ENCODE peak calls at places on chromosome 7, in four cellular contexts. E, L, N and P are unnamed samples.

GRCh38 chr7:149494738-149495368 is 2.8 kb downstream of the ZNF746 start:
- DNase-seq in E (no peak), L (peak), N (no peak), P (no peak)

GRCh38 chr7:44322631-44323363 is 2.6 kb downstream of the CAMK2B start:
- DNase-seq in E (no peak), L (no peak), N (peak), P (no peak)

GRCh38 chr7:19957664-19958063 is 184.2 kb upstream of the TMEM196 start:
- DNase-seq in N (no peak), L (no peak), E (no peak), P (no peak)

GRCh38 chr7:82291931-82292330 is 151.6 kb downstream of the CACNA2D1 start:
- DNase-seq in L (no peak), N (no peak), E (no peak), P (no peak)

GRCh38 chr7:151077705-151078232 is 2.8 kb downstream of the FASTK start:
- DNase-seq in E (no peak), N (no peak), L (no peak), P (no peak)

GRCh38 chr7:138125598-138126111 is 49.4 kb downstream of the AKR1D1 start:
- DNase-seq in N (no peak), L (no peak), E (no peak), P (no peak)

GRCh38 chr7:28941633-28942032 is 16.5 kb downstream of the TRIL start:
- DNase-seq in N (no peak), L (no peak), E (no peak), P (no peak)

GRCh38 chr7:92768501-92769360 is 67.6 kb downstream of the CDK6 start:
- DNase-seq in L (no peak), N (no peak), E (no peak), P (no peak)

GRCh38 chr7:148264933-148265557 is 325.5 kb upstream of the C7orf33 start:
- DNase-seq in N (no peak), L (peak), E (no peak), P (no peak)

GRCh38 chr7:84735021-84735420 is 451.8 kb downstream of the SEMA3D start:
- DNase-seq in L (no peak), E (no peak), N (no peak), P (no peak)

GRCh38 chr7:121608785-121609184 is 212.7 kb upstream of the FAM3C start:
- DNase-seq in N (no peak), E (no peak), L (no peak), P (no peak)

GRCh38 chr7:18952846-18953245 is 164.6 kb downstream of the TWIST1 start:
- DNase-seq in L (no peak), E (no peak), N (no peak), P (no peak)
- TF ChIP-seq TAF1 in L (no peak), E (no peak), N (no peak), P (no peak)

GRCh38 chr7:5643280-5643679 is 138.2 kb downstream of the RNF216 start:
- DNase-seq in N (no peak), L (no peak), E (no peak), P (no peak)
- TF ChIP-seq TAF1 in N (no peak), L (no peak), E (no peak), P (no peak)

GRCh38 chr7:37341033-37341630 is 107.5 kb downstream of the ELMO1 start:
- DNase-seq in L (no peak), N (no peak), E (no peak), P (no peak)
- TF ChIP-seq TAF1 in L (no peak), N (no peak), E (no peak), P (no peak)

GRCh38 chr7:128831994-128832879 is 2.0 kb downstream of the FLNC start:
- DNase-seq in E (peak), L (no peak), N (peak), P (no peak)

GRCh38 chr7:128829391-128830166 is 627 bp upstream of the FLNC start:
- DNase-seq in E (peak), N (no peak), L (no peak), P (no peak)

GRCh38 chr7:128830231-128831177 is at the start of gene FLNC:
- DNase-seq in N (peak), E (peak), L (no peak), P (no peak)

GRCh38 chr7:128832880-128833147 is 2.6 kb downstream of the FLNC start:
- DNase-seq in N (no peak), L (no peak), E (no peak), P (no peak)

DNA sequence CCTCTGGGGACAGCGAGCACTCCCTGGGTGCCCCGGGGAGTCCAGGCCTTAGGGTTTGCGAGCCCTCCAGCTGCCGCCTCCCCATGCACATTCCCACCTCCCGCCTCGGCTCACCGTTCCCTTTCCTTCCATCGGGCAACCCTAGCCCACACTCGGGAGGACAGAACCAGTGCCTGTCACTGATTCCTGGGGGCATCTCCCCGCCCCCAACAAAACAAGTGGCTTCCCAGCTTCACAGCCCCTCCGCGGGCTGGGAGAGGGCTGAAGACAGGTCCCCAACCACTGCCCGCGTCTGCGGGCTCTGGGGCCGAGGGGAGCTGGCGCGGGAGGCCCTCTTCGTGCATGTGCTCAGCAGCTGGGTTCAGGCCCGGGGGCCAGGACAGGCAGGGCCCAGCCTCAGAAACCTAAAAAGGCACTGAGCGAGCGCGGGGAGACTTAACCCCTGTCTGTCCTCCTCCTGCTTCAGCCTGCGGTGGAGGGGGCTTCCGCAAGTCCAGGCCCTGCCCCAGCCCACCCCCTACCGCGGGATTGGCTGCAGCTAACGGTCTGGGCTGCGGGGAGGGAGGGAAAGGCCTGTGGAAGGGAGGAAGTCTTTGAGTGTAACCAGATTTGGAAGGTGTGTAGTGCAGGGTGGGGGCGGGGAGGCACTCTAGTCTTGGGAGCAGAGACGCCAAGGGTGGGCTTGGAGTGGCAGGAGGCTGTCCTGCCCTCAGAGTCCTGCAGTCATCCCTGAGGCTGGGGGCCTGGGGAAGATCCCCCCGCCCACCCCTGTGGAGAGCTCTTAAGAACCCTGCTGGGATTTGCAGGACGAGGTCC is 1.2 kb downstream of the FLNC start:
- DNase-seq in L (no peak), E (peak), N (peak), P (no peak)
- TF ChIP-seq TAF1 in L (no peak), E (peak), N (no peak), P (no peak)

GRCh38 chr7:42833411-42833810 is 78.5 kb downstream of the C7orf25 start:
- DNase-seq in L (no peak), E (no peak), N (no peak), P (no peak)
- TF ChIP-seq TAF1 in L (no peak), E (no peak), N (no peak), P (no peak)